ENCODE peak calls at places on chromosomes 16 and 17, in four cellular contexts. A is cardiac septum, C is ascending aorta, R is HS-5. D is an unnamed sample.

GRCh38 chr17:72715906-72716572 is 376.4 kb downstream of the SLC39A11 start:
- DNase-seq in A (no peak), R (peak), C (no peak), D (peak)

GRCh38 chr16:14302399-14303181 is 231.5 kb downstream of the MRTFB start:
- DNase-seq in C (no peak), R (no peak), A (no peak), D (no peak)

GRCh38 chr17:68184816-68185436 is 62.9 kb upstream of the AMZ2 start:
- DNase-seq in C (no peak), R (no peak), A (no peak), D (no peak)

GRCh38 chr17:63966646-63967265 is 6.0 kb downstream of the SCN4A start:
- DNase-seq in R (no peak), A (no peak), C (no peak), D (no peak)

GRCh38 chr17:79519152-79519523 is 91.7 kb downstream of the RBFOX3 start:
- DNase-seq in A (no peak), R (no peak), C (no peak), D (no peak)

GRCh38 chr17:70795620-70796019 is 626.3 kb downstream of the KCNJ2 start:
- DNase-seq in A (no peak), R (no peak), C (no peak), D (no peak)

GRCh38 chr17:39926588-39927100 is 757 bp downstream of the ORMDL3 start:
- DNase-seq in C (no peak), A (peak), R (no peak), D (no peak)

GRCh38 chr16:12449795-12450194 is 353.9 kb downstream of the CPPED1 start:
- DNase-seq in R (no peak), A (no peak), C (no peak), D (no peak)

GRCh38 chr17:78557598-78558039 is 19.6 kb downstream of the DNAH17 start:
- DNase-seq in R (peak), C (no peak), A (no peak), D (peak)

GRCh38 chr16:89764711-89765201 is 43.4 kb downstream of the ZNF276 start:
- DNase-seq in C (peak), R (no peak), A (peak), D (no peak)

GRCh38 chr17:57106107-57106835 is 21.2 kb downstream of the AKAP1 start:
- DNase-seq in R (no peak), C (no peak), A (no peak), D (no peak)

GRCh38 chr17:75853410-75853809 is 1.7 kb downstream of the WBP2 start:
- DNase-seq in A (no peak), R (no peak), C (no peak), D (no peak)

GRCh38 chr16:69329369-69330285 is 761 bp downstream of the PDF start:
- DNase-seq in R (no peak), A (peak), C (no peak), D (no peak)

GRCh38 chr17:12765544-12765943 is 23.8 kb upstream of the ARHGAP44 start:
- DNase-seq in A (no peak), R (peak), C (no peak), D (no peak)

GRCh38 chr17:55264273-55264639 is 504 bp upstream of the HLF start:
- DNase-seq in R (no peak), C (no peak), A (no peak), D (no peak)

GRCh38 chr16:78122774-78123315 is 23.4 kb downstream of the WWOX start:
- DNase-seq in A (no peak), C (no peak), R (peak), D (peak)

GRCh38 chr16:46866286-46866685 is 17.9 kb upstream of the GPT2 start:
- DNase-seq in R (no peak), C (no peak), A (no peak), D (no peak)

GRCh38 chr16:66925322-66925840 is at the start of gene RRAD:
- DNase-seq in R (no peak), C (peak), A (peak), D (no peak)

GRCh38 chr17:58325289-58325726 is 3.3 kb downstream of the TSPOAP1 start:
- DNase-seq in R (no peak), A (no peak), C (no peak), D (no peak)

GRCh38 chr16:75398333-75398732 is 35.0 kb downstream of the CFDP1 start:
- DNase-seq in A (no peak), R (no peak), C (no peak), D (no peak)

GRCh38 chr16:77945126-77945525 is 77.2 kb upstream of the CLEC3A start:
- DNase-seq in R (no peak), C (no peak), A (no peak), D (no peak)

GRCh38 chr17:39208893-39209292 is 8.8 kb downstream of the RPL19 start:
- DNase-seq in C (no peak), A (no peak), R (no peak), D (no peak)

GRCh38 chr17:71361691-71362450 is 758.9 kb upstream of the SOX9 start:
- DNase-seq in C (no peak), A (no peak), R (no peak), D (no peak)

GRCh38 chr16:69924041-69924775 is 26.9 kb upstream of the CLEC18A start:
- DNase-seq in A (peak), R (no peak), C (no peak), D (no peak)

GRCh38 chr17:17837966-17838962 is 1.5 kb upstream of the SREBF1 start:
- DNase-seq in C (no peak), A (peak), R (no peak), D (no peak)

GRCh38 chr17:43334744-43335400 is 63.9 kb upstream of the ARL4D start:
- DNase-seq in R (no peak), C (no peak), A (no peak), D (no peak)

GRCh38 chr17:44971776-44972483 is 3.8 kb upstream of the C1QL1 start:
- DNase-seq in R (peak), A (no peak), C (no peak), D (no peak)

GRCh38 chr17:7650509-7651096 is at the start of gene ATP1B2:
- DNase-seq in A (no peak), C (no peak), R (no peak), D (no peak)

GRCh38 chr16:81752225-81752875 is 26.7 kb upstream of the PLCG2 start:
- DNase-seq in A (peak), R (no peak), C (peak), D (no peak)

GRCh38 chr16:79792952-79793351 is 192.4 kb upstream of the MAF start:
- DNase-seq in R (no peak), C (no peak), A (no peak), D (no peak)

GRCh38 chr16:83653785-83654184 is 154.0 kb upstream of the HSBP1 start:
- DNase-seq in R (peak), C (no peak), A (no peak), D (no peak)

GRCh38 chr17:57394375-57394774 is 138.1 kb downstream of the MSI2 start:
- DNase-seq in R (no peak), C (no peak), A (no peak), D (no peak)

GRCh38 chr17:73705594-73705993 is 61.3 kb upstream of the SDK2 start:
- DNase-seq in R (no peak), C (no peak), A (no peak), D (peak)

D was measured in GM04503.